ENCODE peak calls at places on chromosome 4, in four cellular contexts. O is lower leg skin, L is left ventricle myocardium inferior, F is caudate nucleus. A is an unnamed sample.

GRCh38 chr4:3223986-3224748 is 24.8 kb upstream of the MSANTD1 start:
- DNase-seq in O (no peak), L (no peak), F (no peak), A (no peak)

GRCh38 chr4:187179086-187180070 is 455.7 kb upstream of the FAT1 start:
- DNase-seq in O (no peak), L (no peak), F (no peak), A (no peak)

GRCh38 chr4:7199129-7199725 is 6.9 kb downstream of the SORCS2 start:
- DNase-seq in O (no peak), L (no peak), F (no peak), A (no peak)

GRCh38 chr4:52873191-52873590 is 11.1 kb downstream of the RASL11B start:
- DNase-seq in O (no peak), L (no peak), F (no peak), A (no peak)

GRCh38 chr4:8368998-8369397 is 71.5 kb downstream of the ACOX3 start:
- DNase-seq in O (no peak), L (no peak), F (no peak), A (no peak)

GRCh38 chr4:105088110-105088879 is 58.4 kb upstream of the TET2 start:
- DNase-seq in O (peak; percentile 14), L (no peak), F (peak; percentile 28), A (no peak)

GRCh38 chr4:39469429-39470077 is 10.7 kb downstream of the LIAS start:
- DNase-seq in O (no peak), L (no peak), F (peak; percentile 5), A (no peak)

GRCh38 chr4:139740531-139741041 is 75.0 kb downstream of the MGST2 start:
- DNase-seq in O (peak; percentile 75), L (peak; percentile 60), F (peak; percentile 77), A (no peak)

GRCh38 chr4:176767183-176767582 is 25.5 kb downstream of the VEGFC start:
- DNase-seq in O (no peak), L (no peak), F (no peak), A (no peak)

GRCh38 chr4:55926610-55927009 is 22.1 kb upstream of the CEP135 start:
- DNase-seq in O (no peak), L (no peak), F (no peak), A (no peak)

GRCh38 chr4:2800691-2801596 is 8.1 kb downstream of the SH3BP2 start:
- DNase-seq in O (no peak), L (peak; percentile 90), F (peak; percentile 79), A (no peak)

GRCh38 chr4:132691668-132692067 is 457.4 kb upstream of the PCDH10 start:
- DNase-seq in O (no peak), L (no peak), F (no peak), A (no peak)

GRCh38 chr4:87543835-87544461 is 14.8 kb upstream of the SPARCL1 start:
- DNase-seq in O (no peak), L (no peak), F (peak; percentile 8), A (no peak)

GRCh38 chr4:113823291-113823659 is 61.7 kb upstream of the CAMK2D start:
- DNase-seq in O (no peak), L (no peak), F (no peak), A (no peak)

GRCh38 chr4:151921811-151922210 is 161.0 kb upstream of the GATB start:
- DNase-seq in O (no peak), L (no peak), F (no peak), A (no peak)

GRCh38 chr4:113325876-113326615 is 276.6 kb downstream of the ANK2 start:
- DNase-seq in O (no peak), L (no peak), F (no peak), A (no peak)

GRCh38 chr4:73815145-73815544 is 21.3 kb upstream of the CXCL6 start:
- DNase-seq in O (no peak), L (no peak), F (no peak), A (no peak)

GRCh38 chr4:4432341-4433125 is 45.6 kb downstream of the NSG1 start:
- DNase-seq in O (no peak), L (no peak), F (no peak), A (no peak)

GRCh38 chr4:6393066-6393465 is 79.3 kb downstream of the PPP2R2C start:
- DNase-seq in O (no peak), L (no peak), F (no peak), A (no peak)

GRCh38 chr4:53592686-53593641 is 1.7 kb upstream of the LNX1 start:
- DNase-seq in O (peak; percentile 60), L (peak; percentile 22), F (no peak), A (peak; percentile 28)

GRCh38 chr4:125956281-125956680 is 641.5 kb downstream of the FAT4 start:
- DNase-seq in O (no peak), L (no peak), F (no peak), A (no peak)

GRCh38 chr4:87079967-87080366 is 140.5 kb downstream of the KLHL8 start:
- DNase-seq in O (no peak), L (no peak), F (no peak), A (no peak)

GRCh38 chr4:101527186-101527585 is 179.9 kb upstream of the PPP3CA start:
- DNase-seq in O (no peak), L (no peak), F (no peak), A (no peak)

GRCh38 chr4:57061395-57061794 is 48.8 kb downstream of the IGFBP7 start:
- DNase-seq in O (no peak), L (no peak), F (no peak), A (no peak)

GRCh38 chr4:19224820-19225219 is 1026.9 kb upstream of the SLIT2 start:
- DNase-seq in O (no peak), L (no peak), F (no peak), A (no peak)

GRCh38 chr4:40887690-40888089 is 137.9 kb downstream of the NSUN7 start:
- DNase-seq in O (no peak), L (no peak), F (peak; percentile 23), A (no peak)

GRCh38 chr4:181176306-181176705 is 1066.9 kb upstream of the TENM3 start:
- DNase-seq in O (no peak), L (no peak), F (no peak), A (no peak)

GRCh38 chr4:161601011-161601410 is 562.8 kb downstream of the FSTL5 start:
- DNase-seq in O (no peak), L (no peak), F (no peak), A (no peak)

GRCh38 chr4:17497890-17498523 is 13.9 kb downstream of the QDPR start:
- DNase-seq in O (no peak), L (no peak), F (no peak), A (no peak)

GRCh38 chr4:173371292-173372192 is 788 bp downstream of the SAP30 start:
- DNase-seq in O (peak; percentile 69), L (peak; percentile 79), F (peak; percentile 82), A (peak; percentile 30)

GRCh38 chr4:113636438-113636818 is 125.1 kb downstream of the CAMK2D start:
- DNase-seq in O (no peak), L (no peak), F (peak; percentile 9), A (no peak)

GRCh38 chr4:94848326-94848725 is 90.6 kb downstream of the BMPR1B start:
- DNase-seq in O (no peak), L (no peak), F (no peak), A (no peak)

GRCh38 chr4:109658871-109659410 is 44.3 kb downstream of the CASP6 start:
- DNase-seq in O (no peak), L (no peak), F (no peak), A (no peak)

A was measured in omental fat pad.